ENCODE peak calls at places on chromosomes 11 and 22, in nine cellular contexts. Q is upper lobe of right lung; X is CD4-positive, alpha-beta memory T cell; G is suprapubic skin; R is heart left ventricle; B is body of pancreas; V is neural progenitor cell; W is IMR-90; E is endothelial cell of umbilical vein. O is an unnamed sample. For H3K27me3, the result is how much of the 10 kb centered on the place peaks cover.

GRCh38 chr11:117217141-117217609 is 14.7 kb downstream of the PCSK7 start:
- DNase-seq in Q (peak), X (no peak), G (no peak), R (no peak), B (no peak), V (no peak), W (peak), E (peak), O (no peak)

GRCh38 chr11:13183094-13183825 is 94.3 kb upstream of the BMAL1 start:
- DNase-seq in Q (no peak), X (peak), G (no peak), R (no peak), B (no peak), V (peak), W (peak), E (peak), O (no peak)

GRCh38 chr11:33128739-33129138 is 32.5 kb downstream of the CSTF3 start:
- DNase-seq in Q (no peak), X (no peak), G (no peak), R (no peak), B (no peak), V (no peak), W (no peak), E (no peak), O (no peak)

GRCh38 chr11:15909937-15910598 is 446.3 kb downstream of the SOX6 start:
- DNase-seq in Q (no peak), X (no peak), G (peak), R (no peak), B (no peak), V (no peak), W (no peak), E (no peak), O (no peak)

GRCh38 chr22:22248878-22249277 is 4.3 kb downstream of the VPREB1 start:
- DNase-seq in Q (no peak), X (peak), G (no peak), R (no peak), B (no peak), V (no peak), W (no peak), E (no peak), O (no peak)

GRCh38 chr22:48517039-48518030 is 1310.3 kb downstream of the BRD1 start:
- DNase-seq in Q (no peak), X (no peak), G (no peak), R (no peak), B (peak), V (peak), W (no peak), E (no peak), O (no peak)

GRCh38 chr22:34004058-34004457 is 83.8 kb upstream of the LARGE1 start:
- DNase-seq in Q (no peak), X (no peak), G (no peak), R (no peak), B (no peak), V (no peak), W (no peak), E (no peak), O (no peak)

GRCh38 chr11:62054484-62055121 is 69.2 kb upstream of the INCENP start:
- DNase-seq in Q (no peak), X (peak), G (no peak), R (no peak), B (peak), V (no peak), W (peak), E (peak), O (peak)

GRCh38 chr11:83583953-83584352 is 297.8 kb upstream of the CCDC90B start:
- DNase-seq in Q (no peak), X (no peak), G (no peak), R (no peak), B (no peak), V (no peak), W (peak), E (no peak), O (no peak)

GRCh38 chr22:43838161-43838560 is 24.2 kb downstream of the SULT4A1 start:
- DNase-seq in Q (no peak), X (no peak), G (no peak), R (no peak), B (no peak), V (no peak), W (no peak), E (no peak), O (no peak)

GRCh38 chr22:29617922-29618629 is 14.6 kb downstream of the NF2 start:
- DNase-seq in Q (no peak), X (no peak), G (no peak), R (no peak), B (peak), V (no peak), W (peak), E (no peak), O (no peak)

GRCh38 chr22:17266261-17266971 is 47.2 kb upstream of the ADA2 start:
- DNase-seq in Q (no peak), X (no peak), G (no peak), R (peak), B (peak), V (peak), W (no peak), E (no peak), O (peak)

GRCh38 chr22:50630376-50630775 is 2.4 kb upstream of the ARSA start:
- DNase-seq in Q (no peak), X (no peak), G (peak), R (no peak), B (no peak), V (no peak), W (no peak), E (no peak), O (no peak)

GRCh38 chr22:36136475-36136874 is 24.1 kb downstream of the APOL3 start:
- DNase-seq in Q (no peak), X (no peak), G (no peak), R (peak), B (no peak), V (no peak), W (peak), E (no peak), O (no peak)

GRCh38 chr11:67438121-67438902 is 830 bp upstream of the PTPRCAP start:
- DNase-seq in Q (no peak), X (peak), G (no peak), R (no peak), B (no peak), V (no peak), W (no peak), E (no peak), O (peak)

GRCh38 chr11:95853138-95853537 is 62.8 kb downstream of the CEP57 start:
- DNase-seq in Q (no peak), X (no peak), G (no peak), R (no peak), B (no peak), V (no peak), W (no peak), E (no peak), O (no peak)

GRCh38 chr11:114122668-114123067 is 63.2 kb downstream of the ZBTB16 start:
- DNase-seq in Q (no peak), X (no peak), G (no peak), R (no peak), B (no peak), V (no peak), W (no peak), E (no peak), O (no peak)

DNA sequence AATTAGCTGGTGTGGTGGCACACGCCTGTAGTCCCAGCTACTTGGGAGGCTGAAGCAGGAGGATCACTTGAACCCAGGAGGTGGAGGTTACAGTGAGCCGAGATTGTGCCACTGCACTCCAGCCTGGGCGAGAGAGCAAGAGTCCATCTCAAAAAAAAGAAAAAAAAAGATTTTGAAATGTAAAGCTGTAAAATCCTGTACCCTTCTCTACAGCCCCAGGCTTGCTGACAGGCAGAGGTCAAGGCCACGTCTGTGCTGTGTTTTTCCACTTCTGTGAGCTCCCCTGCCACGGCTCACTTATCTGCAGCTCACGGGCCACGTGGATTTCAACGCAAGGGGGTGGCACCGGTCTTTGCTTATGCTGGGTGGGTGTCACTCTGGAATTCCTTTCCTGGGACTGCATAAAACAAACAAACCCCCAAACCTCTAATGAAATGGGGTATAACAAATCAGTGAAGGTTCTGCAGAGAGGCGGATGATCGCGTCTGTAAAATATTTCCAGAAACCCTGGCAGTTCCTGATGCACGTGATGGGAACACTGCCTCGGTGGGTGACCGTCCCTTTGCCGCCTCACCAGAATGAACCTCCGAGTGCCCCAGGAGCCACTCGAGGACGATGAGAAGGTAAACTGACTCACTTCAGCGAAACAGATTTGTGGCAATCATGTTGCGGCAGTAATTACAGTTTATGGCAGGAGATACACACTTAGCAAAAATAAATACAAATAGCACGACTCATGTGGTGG is 44.0 kb upstream of the ATXN10 start:
- DNase-seq in Q (peak), X (no peak), G (no peak), R (no peak), B (no peak), V (no peak), W (no peak), E (no peak), O (no peak)
- H3K27me3 ChIP-seq in Q (under half), X (under half), G (under half), R (under half), B (under half), V (under half), W (under half), E (under half), O (under half)

DNA sequence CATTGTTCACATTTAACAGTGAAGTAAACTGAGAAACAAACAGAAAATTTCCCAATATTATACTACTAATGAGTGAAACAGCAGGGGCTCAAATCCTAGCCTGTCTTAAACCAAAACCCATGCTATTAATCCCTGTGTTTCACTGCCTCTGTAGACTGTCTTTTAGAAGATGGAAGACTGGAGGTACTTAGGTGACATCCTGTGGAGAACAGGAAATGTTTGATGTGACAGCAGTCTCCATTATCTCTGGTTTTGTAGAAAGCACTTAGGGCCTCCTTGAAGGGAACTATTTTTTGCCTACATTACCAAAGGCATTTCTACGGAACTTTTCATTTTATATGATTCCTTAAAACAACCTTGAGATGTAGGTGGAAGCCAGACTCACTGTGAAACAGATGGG is 288.1 kb upstream of the SORL1-AS1 start:
- DNase-seq in Q (no peak), X (no peak), G (no peak), R (no peak), B (no peak), V (no peak), W (no peak), E (no peak), O (no peak)
- H3K27ac ChIP-seq in Q (peak), X (no peak), G (peak), R (peak), B (no peak), V (no peak), W (peak), E (no peak), O (peak)

GRCh38 chr11:119745776-119746535 is 17.0 kb upstream of the NECTIN1 start:
- DNase-seq in Q (peak), X (no peak), G (peak), R (no peak), B (no peak), V (no peak), W (no peak), E (no peak), O (no peak)
- H3K27me3 ChIP-seq in Q (under half), X (under half), G (under half), R (under half), B (under half), V (under half), W (under half), E (under half), O (under half)

GRCh38 chr11:74538680-74539079 is 45.2 kb upstream of the LIPT2 start:
- DNase-seq in Q (no peak), X (no peak), G (no peak), R (no peak), B (no peak), V (peak), W (no peak), E (no peak), O (no peak)

GRCh38 chr11:74534216-74534615 is 40.7 kb upstream of the LIPT2 start:
- DNase-seq in Q (no peak), X (no peak), G (no peak), R (no peak), B (no peak), V (peak), W (no peak), E (no peak), O (no peak)

GRCh38 chr11:74532496-74533246 is 39.1 kb upstream of the LIPT2 start:
- DNase-seq in Q (no peak), X (no peak), G (no peak), R (no peak), B (peak), V (no peak), W (no peak), E (peak), O (peak)

GRCh38 chr11:74533421-74533820 is 39.9 kb upstream of the LIPT2 start:
- DNase-seq in Q (no peak), X (no peak), G (no peak), R (no peak), B (no peak), V (no peak), W (no peak), E (no peak), O (no peak)

GRCh38 chr11:74535371-74536118 is 42.0 kb upstream of the LIPT2 start:
- DNase-seq in Q (no peak), X (no peak), G (no peak), R (no peak), B (no peak), V (no peak), W (no peak), E (no peak), O (no peak)
- H3K27ac ChIP-seq in Q (no peak), X (no peak), G (no peak), R (no peak), B (no peak), V (no peak), W (no peak), E (no peak), O (no peak)

GRCh38 chr22:25791556-25791955 is 49.6 kb downstream of the MYO18B start:
- DNase-seq in Q (no peak), X (no peak), G (no peak), R (no peak), B (no peak), V (no peak), W (no peak), E (no peak), O (no peak)

GRCh38 chr22:25782831-25783230 is 40.8 kb downstream of the MYO18B start:
- DNase-seq in Q (no peak), X (no peak), G (no peak), R (no peak), B (no peak), V (no peak), W (no peak), E (no peak), O (no peak)

GRCh38 chr22:25783856-25784255 is 41.9 kb downstream of the MYO18B start:
- DNase-seq in Q (no peak), X (no peak), G (no peak), R (no peak), B (no peak), V (no peak), W (no peak), E (no peak), O (no peak)

GRCh38 chr22:25781801-25782200 is 39.8 kb downstream of the MYO18B start:
- DNase-seq in Q (no peak), X (no peak), G (no peak), R (no peak), B (no peak), V (no peak), W (no peak), E (no peak), O (no peak)

DNA sequence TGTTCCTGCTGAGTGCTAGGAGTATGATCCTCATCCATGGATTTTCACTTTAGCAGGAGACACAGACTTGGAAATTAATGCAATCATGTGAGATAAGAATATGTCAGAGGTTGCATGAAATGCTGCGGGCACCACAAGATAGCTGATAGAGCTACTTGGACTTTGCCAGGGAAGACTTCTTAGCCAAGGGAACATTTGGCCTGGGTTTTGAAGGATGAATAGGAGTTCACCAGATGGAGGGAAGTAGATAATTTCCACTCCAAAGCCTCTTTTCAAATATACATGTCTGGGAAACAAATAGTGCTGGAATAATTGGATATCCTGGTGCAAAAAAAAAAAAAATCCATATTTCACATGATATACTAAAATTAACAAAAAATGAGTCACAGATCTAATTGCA is 44.2 kb downstream of the MYO18B start:
- DNase-seq in Q (no peak), X (no peak), G (no peak), R (no peak), B (no peak), V (no peak), W (no peak), E (no peak), O (no peak)
- H3K27me3 ChIP-seq in Q (under half), X (under half), G (under half), R (under half), B (under half), V (under half), W (under half), E (under half), O (under half)

GRCh38 chr11:64769283-64769682 is 9.1 kb downstream of the SF1 start:
- DNase-seq in Q (no peak), X (no peak), G (no peak), R (no peak), B (no peak), V (no peak), W (no peak), E (no peak), O (no peak)

GRCh38 chr11:64772318-64773018 is 5.9 kb downstream of the SF1 start:
- DNase-seq in Q (no peak), X (no peak), G (no peak), R (no peak), B (no peak), V (no peak), W (no peak), E (peak), O (no peak)

GRCh38 chr11:64768300-64768694 is 8.5 kb upstream of the PYGM start:
- DNase-seq in Q (no peak), X (no peak), G (no peak), R (no peak), B (no peak), V (no peak), W (no peak), E (no peak), O (no peak)

GRCh38 chr11:64771861-64772260 is 6.5 kb downstream of the SF1 start:
- DNase-seq in Q (no peak), X (no peak), G (no peak), R (no peak), B (no peak), V (no peak), W (no peak), E (no peak), O (no peak)

GRCh38 chr11:64770120-64770519 is 8.2 kb downstream of the SF1 start:
- DNase-seq in Q (no peak), X (no peak), G (no peak), R (no peak), B (no peak), V (no peak), W (no peak), E (no peak), O (no peak)
- H3K27ac ChIP-seq in Q (no peak), X (no peak), G (no peak), R (no peak), B (no peak), V (no peak), W (no peak), E (no peak), O (no peak)

DNA sequence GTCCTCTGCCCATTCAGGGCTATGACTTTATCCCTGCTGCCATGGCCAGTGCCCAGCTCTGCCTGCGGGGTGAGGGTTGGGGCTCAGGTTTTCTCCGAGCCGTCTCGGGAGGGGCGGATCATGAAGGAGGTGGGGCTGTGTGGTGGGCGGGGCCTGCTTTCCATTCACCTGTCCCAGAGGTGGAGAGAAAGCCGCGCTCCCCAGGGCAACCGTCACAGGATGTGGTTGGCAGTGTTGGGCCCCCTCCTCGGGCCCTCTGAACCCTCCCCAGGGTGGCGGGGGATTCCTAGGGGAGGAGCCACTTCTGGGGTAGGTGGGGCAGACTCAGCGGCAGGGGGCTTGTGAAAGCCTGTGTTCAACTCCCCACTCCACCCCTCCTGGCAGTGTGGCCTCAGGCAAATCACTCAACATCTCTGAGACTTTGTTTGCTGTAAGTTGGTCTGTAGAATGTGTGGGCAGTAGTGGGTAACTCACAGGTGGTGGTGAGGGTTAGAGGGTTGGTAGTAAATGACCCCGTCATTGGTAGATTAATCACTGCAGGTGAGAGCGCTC is 50.3 kb downstream of the CD6 start:
- DNase-seq in Q (peak), X (peak), G (no peak), R (no peak), B (peak), V (peak), W (no peak), E (no peak), O (peak)
- H3K27me3 ChIP-seq in Q (under half), X (under half), G (under half), R (under half), B (under half), V (half or more), W (half or more), E (under half), O (under half)

GRCh38 chr11:119316729-119317591 is at the start of gene MCAM:
- DNase-seq in Q (no peak), X (no peak), G (peak), R (peak), B (peak), V (peak), W (peak), E (peak), O (no peak)
- H3K27ac ChIP-seq in Q (peak), X (no peak), G (peak), R (peak), B (peak), V (no peak), W (peak), E (peak), O (peak)